ENCODE peak calls at places on chromosome 15, in nine cellular contexts. J is fibroblast of the aortic adventitia; O is MV-4-11; I is HFF-Myc; Z is NCI-H524; N is activated CD4-positive, alpha-beta T cell treated with anti-CD3 and anti-CD28 coated beads for 24 hours; P is NCI-H1105 treated with DMSO at 0.1 percent for 48 hours; D is HS-5; L is AG04449. Y is an unnamed sample.

GRCh38 chr15:81939604-81940440 is 106.0 kb downstream of the MEX3B start:
- DNase-seq in J (peak; percentile 34), O (peak; percentile 48), I (peak; percentile 46), Z (peak; percentile 7), N (peak; percentile 1), P (no peak), D (no peak), L (no peak), Y (peak; percentile 41)

GRCh38 chr15:90979582-90979981 is 14.8 kb downstream of the PRC1 start:
- DNase-seq in J (peak; percentile 30), O (no peak), I (no peak), Z (no peak), N (no peak), P (no peak), D (no peak), L (no peak), Y (no peak)

GRCh38 chr15:67790610-67791319 is 34.5 kb upstream of the SKOR1 start:
- DNase-seq in J (no peak), O (no peak), I (no peak), Z (no peak), N (no peak), P (peak; percentile 23), D (no peak), L (no peak), Y (no peak)

GRCh38 chr15:66847565-66847991 is 145.5 kb downstream of the SMAD6 start:
- DNase-seq in J (no peak), O (no peak), I (no peak), Z (no peak), N (no peak), P (no peak), D (no peak), L (no peak), Y (peak; percentile 13)

GRCh38 chr15:63234479-63234878 is 42.9 kb upstream of the APH1B start:
- DNase-seq in J (peak; percentile 86), O (no peak), I (no peak), Z (no peak), N (no peak), P (no peak), D (no peak), L (no peak), Y (no peak)

GRCh38 chr15:92981333-92981732 is 81.2 kb downstream of the CHD2 start:
- DNase-seq in J (no peak), O (no peak), I (no peak), Z (no peak), N (no peak), P (no peak), D (no peak), L (no peak), Y (no peak)

GRCh38 chr15:75731248-75732100 is 18.8 kb upstream of the CSPG4 start:
- DNase-seq in J (no peak), O (no peak), I (no peak), Z (peak; percentile 19), N (no peak), P (no peak), D (no peak), L (no peak), Y (no peak)

GRCh38 chr15:46442196-46442595 is 807.4 kb downstream of the SQOR start:
- DNase-seq in J (no peak), O (no peak), I (no peak), Z (no peak), N (no peak), P (no peak), D (no peak), L (no peak), Y (no peak)

GRCh38 chr15:57217716-57218598 is 158.3 kb upstream of the CGNL1 start:
- DNase-seq in J (peak; percentile 25), O (peak; percentile 41), I (no peak), Z (no peak), N (no peak), P (peak; percentile 71), D (no peak), L (no peak), Y (no peak)

GRCh38 chr15:68403161-68403941 is 28.6 kb downstream of the ITGA11 start:
- DNase-seq in J (no peak), O (no peak), I (no peak), Z (no peak), N (no peak), P (no peak), D (no peak), L (no peak), Y (no peak)

GRCh38 chr15:40338921-40339620 is 1.7 kb downstream of the CCDC9B start:
- DNase-seq in J (peak; percentile 75), O (no peak), I (no peak), Z (no peak), N (no peak), P (no peak), D (peak; percentile 85), L (peak; percentile 76), Y (no peak)

GRCh38 chr15:68317281-68318007 is 39.9 kb downstream of the FEM1B start:
- DNase-seq in J (no peak), O (no peak), I (no peak), Z (no peak), N (no peak), P (no peak), D (no peak), L (no peak), Y (no peak)

GRCh38 chr15:87038404-87038803 is 958.7 kb downstream of the AGBL1 start:
- DNase-seq in J (peak; percentile 74), O (no peak), I (no peak), Z (no peak), N (no peak), P (no peak), D (no peak), L (no peak), Y (no peak)

GRCh38 chr15:58490405-58491150 is 58.8 kb downstream of the LIPC start:
- DNase-seq in J (no peak), O (peak; percentile 35), I (no peak), Z (no peak), N (no peak), P (peak; percentile 73), D (no peak), L (no peak), Y (no peak)

GRCh38 chr15:69823223-69823907 is 274.4 kb downstream of the TLE3 start:
- DNase-seq in J (no peak), O (no peak), I (no peak), Z (no peak), N (no peak), P (no peak), D (no peak), L (no peak), Y (no peak)

GRCh38 chr15:31265871-31266711 is 60.5 kb upstream of the KLF13 start:
- DNase-seq in J (no peak), O (peak; percentile 98), I (no peak), Z (peak; percentile 50), N (peak; percentile 25), P (no peak), D (no peak), L (no peak), Y (peak; percentile 33)